ENCODE peak calls at places on chromosomes 11 and 22, in nine cellular contexts. F, P, M, Q, R, N, S, U and I are unnamed samples.

GRCh38 chr11:111155021-111155420 is 90.5 kb upstream of the POU2AF2 start:
- DNase-seq in F (no peak), P (no peak), M (no peak), Q (no peak), R (no peak), N (no peak), S (no peak), U (no peak), I (no peak)

GRCh38 chr11:45899448-45900174 is 7.5 kb downstream of the FREY1 start:
- DNase-seq in F (peak), P (no peak), M (peak), Q (peak), R (peak), N (peak), S (peak), U (peak), I (peak)

GRCh38 chr11:125344846-125345705 is 151.0 kb downstream of the FEZ1 start:
- DNase-seq in F (no peak), P (no peak), M (no peak), Q (no peak), R (no peak), N (no peak), S (no peak), U (no peak), I (no peak)

GRCh38 chr11:134662629-134663360 is 250.8 kb upstream of the B3GAT1 start:
- DNase-seq in F (no peak), P (no peak), M (no peak), Q (no peak), R (no peak), N (no peak), S (no peak), U (no peak), I (no peak)

GRCh38 chr11:79971255-79971654 is 530.4 kb upstream of the TENM4 start:
- DNase-seq in F (no peak), P (no peak), M (no peak), Q (no peak), R (no peak), N (no peak), S (no peak), U (no peak), I (no peak)

GRCh38 chr22:43128928-43129424 is 14.2 kb downstream of the MCAT start:
- DNase-seq in F (no peak), P (no peak), M (peak), Q (no peak), R (no peak), N (no peak), S (no peak), U (no peak), I (peak)

GRCh38 chr22:48939441-48940265 is 888.0 kb downstream of the BRD1 start:
- DNase-seq in F (no peak), P (no peak), M (no peak), Q (no peak), R (no peak), N (no peak), S (no peak), U (no peak), I (no peak)

GRCh38 chr11:116893437-116893836 is 56.0 kb upstream of the APOA1 start:
- DNase-seq in F (no peak), P (no peak), M (no peak), Q (no peak), R (no peak), N (no peak), S (no peak), U (no peak), I (no peak)

GRCh38 chr11:101870510-101870909 is 44.3 kb upstream of the CEP126 start:
- DNase-seq in F (no peak), P (no peak), M (no peak), Q (peak), R (no peak), N (peak), S (no peak), U (no peak), I (no peak)

GRCh38 chr11:122439911-122440782 is 215.4 kb upstream of the UBASH3B start:
- DNase-seq in F (peak), P (no peak), M (no peak), Q (no peak), R (no peak), N (peak), S (peak), U (no peak), I (peak)

GRCh38 chr22:19357270-19358105 is 66.0 kb upstream of the CLTCL1 start:
- DNase-seq in F (no peak), P (no peak), M (no peak), Q (no peak), R (no peak), N (peak), S (no peak), U (no peak), I (no peak)

GRCh38 chr22:31488988-31489617 is 539 bp downstream of the EIF4ENIF1 start:
- DNase-seq in F (peak), P (peak), M (no peak), Q (peak), R (peak), N (peak), S (peak), U (peak), I (peak)

GRCh38 chr11:45853616-45854219 is 6.4 kb downstream of the CRY2 start:
- DNase-seq in F (no peak), P (no peak), M (no peak), Q (no peak), R (no peak), N (no peak), S (peak), U (no peak), I (no peak)

GRCh38 chr11:119622454-119623143 is 106.4 kb downstream of the NECTIN1 start:
- DNase-seq in F (peak), P (no peak), M (no peak), Q (no peak), R (no peak), N (no peak), S (no peak), U (no peak), I (no peak)

GRCh38 chr11:108616549-108616948 is 23.0 kb upstream of the EXPH5 start:
- DNase-seq in F (no peak), P (no peak), M (no peak), Q (peak), R (no peak), N (peak), S (no peak), U (no peak), I (peak)

GRCh38 chr11:114219559-114220349 is 76.4 kb upstream of the NNMT start:
- DNase-seq in F (peak), P (no peak), M (no peak), Q (no peak), R (no peak), N (no peak), S (no peak), U (no peak), I (no peak)

GRCh38 chr11:76658651-76659650 is 11.6 kb downstream of the LRRC32 start:
- DNase-seq in F (no peak), P (no peak), M (no peak), Q (no peak), R (no peak), N (no peak), S (peak), U (no peak), I (no peak)

GRCh38 chr11:93279911-93280347 is 50.6 kb upstream of the DEUP1 start:
- DNase-seq in F (no peak), P (no peak), M (peak), Q (no peak), R (no peak), N (no peak), S (no peak), U (no peak), I (no peak)

GRCh38 chr22:43826142-43827093 is 14.3 kb upstream of the EFCAB6 start:
- DNase-seq in F (no peak), P (no peak), M (peak), Q (no peak), R (no peak), N (peak), S (no peak), U (no peak), I (no peak)

GRCh38 chr11:101797335-101797734 is 117.5 kb upstream of the CEP126 start:
- DNase-seq in F (no peak), P (no peak), M (no peak), Q (no peak), R (no peak), N (peak), S (no peak), U (no peak), I (no peak)

GRCh38 chr22:20083157-20083890 is 3.3 kb downstream of the DGCR8 start:
- DNase-seq in F (no peak), P (no peak), M (no peak), Q (no peak), R (no peak), N (no peak), S (peak), U (no peak), I (no peak)

GRCh38 chr22:22666307-22667091 is 22.1 kb downstream of the GGTLC2 start:
- DNase-seq in F (peak), P (no peak), M (no peak), Q (no peak), R (peak), N (peak), S (no peak), U (no peak), I (peak)

GRCh38 chr22:47687364-47687655 is 924.9 kb downstream of the TBC1D22A start:
- DNase-seq in F (no peak), P (no peak), M (no peak), Q (no peak), R (no peak), N (no peak), S (no peak), U (no peak), I (no peak)

GRCh38 chr22:38286915-38287669 is 14.3 kb upstream of the TMEM184B start:
- DNase-seq in F (peak), P (no peak), M (no peak), Q (no peak), R (no peak), N (no peak), S (no peak), U (no peak), I (peak)

GRCh38 chr22:22848364-22848866 is 39.2 kb upstream of the IGLL5 start:
- DNase-seq in F (peak), P (peak), M (peak), Q (peak), R (peak), N (peak), S (peak), U (peak), I (peak)